ENCODE peak calls at places on chromosomes 6 and 20, in four cellular contexts. J, L, S and N are unnamed samples.

GRCh38 chr6:168711049-168711640 is 270.2 kb downstream of the SMOC2 start:
- DNase-seq in J (no peak), S (peak), L (no peak), N (peak)

GRCh38 chr6:13046084-13046483 is 282.3 kb downstream of the TBC1D7 start:
- DNase-seq in S (no peak), L (no peak), J (no peak), N (no peak)

GRCh38 chr6:159893064-159893463 is 2.3 kb downstream of the MAS1 start:
- DNase-seq in L (no peak), J (no peak), S (no peak), N (no peak)

GRCh38 chr6:3390698-3391097 is 66.2 kb downstream of the SLC22A23 start:
- DNase-seq in J (peak), S (peak), L (peak), N (peak)

GRCh38 chr20:19423097-19423891 is 210.9 kb downstream of the SLC24A3 start:
- DNase-seq in L (no peak), S (no peak), J (no peak), N (no peak)

GRCh38 chr20:60206259-60206658 is 248.0 kb downstream of the CDH26 start:
- DNase-seq in J (no peak), L (no peak), S (peak), N (no peak)

GRCh38 chr20:63580796-63581461 is 6.9 kb upstream of the HELZ2 start:
- DNase-seq in S (peak), J (peak), L (peak), N (no peak)

GRCh38 chr20:22904905-22905304 is 130.2 kb upstream of the SSTR4 start:
- DNase-seq in J (no peak), S (no peak), L (no peak), N (no peak)

GRCh38 chr6:1311400-1312192 is at the start of gene FOXQ1:
- DNase-seq in J (no peak), S (no peak), L (peak), N (no peak)

GRCh38 chr6:286681-287499 is 5.4 kb upstream of the DUSP22 start:
- DNase-seq in S (no peak), J (no peak), L (no peak), N (peak)

GRCh38 chr20:36445847-36446246 is 95.5 kb upstream of the MYL9 start:
- DNase-seq in L (no peak), J (no peak), S (no peak), N (no peak)

GRCh38 chr20:64035066-64035932 is 683 bp upstream of the C20orf204 start:
- DNase-seq in S (no peak), J (no peak), L (no peak), N (no peak)

GRCh38 chr6:39003488-39003887 is 45.1 kb upstream of the GLP1R start:
- DNase-seq in S (no peak), L (no peak), J (no peak), N (no peak)

GRCh38 chr20:43095034-43095433 is 94.7 kb downstream of the PTPRT start:
- DNase-seq in L (peak), S (no peak), J (no peak), N (no peak)

GRCh38 chr20:22402990-22403859 is 181.1 kb downstream of the FOXA2 start:
- DNase-seq in S (peak), L (peak), J (no peak), N (no peak)

GRCh38 chr20:60086936-60087562 is 128.8 kb downstream of the CDH26 start:
- DNase-seq in J (no peak), S (no peak), L (no peak), N (no peak)

GRCh38 chr6:77457720-77458349 is 5.5 kb downstream of the HTR1B start:
- DNase-seq in L (no peak), S (peak), J (no peak), N (peak)

GRCh38 chr20:7362601-7363000 is 577.7 kb downstream of the HAO1 start:
- DNase-seq in S (no peak), L (no peak), J (no peak), N (no peak)

GRCh38 chr6:39599996-39600395 is 125.2 kb downstream of the KIF6 start:
- DNase-seq in L (no peak), S (no peak), J (no peak), N (no peak)

GRCh38 chr6:155943635-155944034 is 488.0 kb upstream of the NOX3 start:
- DNase-seq in S (no peak), J (no peak), L (no peak), N (no peak)

GRCh38 chr6:149264629-149265028 is 52.9 kb upstream of the TAB2 start:
- DNase-seq in L (no peak), S (no peak), J (no peak), N (no peak)

GRCh38 chr6:30826961-30827342 is 57.4 kb upstream of the DDR1 start:
- DNase-seq in J (no peak), L (peak), S (no peak), N (no peak)

GRCh38 chr6:116511424-116512131 is at the start of gene CALHM5:
- DNase-seq in S (peak), J (no peak), L (peak), N (peak)

GRCh38 chr6:123808556-123808955 is 4.9 kb downstream of the NKAIN2 start:
- DNase-seq in L (no peak), S (no peak), J (no peak), N (no peak)

GRCh38 chr20:2390971-2391675 is 10.4 kb downstream of the TGM6 start:
- DNase-seq in S (no peak), J (no peak), L (no peak), N (no peak)

GRCh38 chr6:109853426-109853825 is 124.7 kb upstream of the GPR6 start:
- DNase-seq in J (no peak), S (no peak), L (no peak), N (no peak)

GRCh38 chr20:51631011-51631950 is 88.8 kb upstream of the NFATC2 start:
- DNase-seq in L (peak), S (peak), J (no peak), N (peak)

GRCh38 chr6:5671162-5671561 is 335.6 kb downstream of the NRN1 start:
- DNase-seq in J (no peak), S (peak), L (no peak), N (peak)

GRCh38 chr6:82205793-82206425 is 41.6 kb downstream of the IBTK start:
- DNase-seq in S (peak), J (no peak), L (no peak), N (no peak)

GRCh38 chr6:395432-396125 is 4.0 kb downstream of the IRF4 start:
- DNase-seq in S (no peak), L (no peak), J (no peak), N (no peak)

GRCh38 chr6:21597706-21598273 is 4.2 kb downstream of the SOX4 start:
- DNase-seq in J (no peak), S (peak), L (no peak), N (no peak)

DNA sequence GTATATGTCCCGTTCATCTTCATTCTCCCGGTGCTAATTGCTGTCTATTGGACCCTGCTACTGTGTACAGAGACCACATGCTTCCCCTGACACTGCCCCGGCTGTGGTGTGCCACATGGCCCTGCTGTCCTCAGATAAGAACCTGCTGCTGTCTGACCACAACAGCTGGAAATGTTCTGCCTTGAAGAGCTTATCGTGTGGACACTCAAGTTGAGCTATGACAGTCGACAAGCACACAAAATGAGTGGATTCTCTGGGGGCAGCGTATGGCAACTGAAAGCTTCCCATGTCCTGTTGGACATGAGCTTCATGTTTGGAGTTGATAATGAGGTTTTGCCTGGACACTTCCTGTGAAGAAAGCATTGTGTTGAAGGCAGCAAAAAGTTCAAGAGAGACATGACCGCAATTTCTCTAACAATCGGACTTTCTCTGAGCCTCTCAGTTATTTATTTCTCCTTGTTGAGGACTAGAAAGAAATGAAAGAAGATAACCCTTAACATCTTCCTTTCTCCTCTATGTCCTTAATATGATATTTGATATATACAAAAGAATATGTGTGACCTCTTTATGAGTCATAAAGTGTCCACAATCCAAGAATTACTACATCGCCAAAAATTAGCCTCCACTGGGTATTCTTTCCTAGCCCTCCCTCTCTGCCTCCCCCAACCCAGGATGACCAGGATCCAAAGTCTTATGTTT is 187.1 kb upstream of the TCF21 start:
- DNase-seq in S (peak), L (no peak), J (no peak), N (no peak)
- H3K4me3 ChIP-seq in S (no peak), L (no peak), J (no peak), N (no peak)

DNA sequence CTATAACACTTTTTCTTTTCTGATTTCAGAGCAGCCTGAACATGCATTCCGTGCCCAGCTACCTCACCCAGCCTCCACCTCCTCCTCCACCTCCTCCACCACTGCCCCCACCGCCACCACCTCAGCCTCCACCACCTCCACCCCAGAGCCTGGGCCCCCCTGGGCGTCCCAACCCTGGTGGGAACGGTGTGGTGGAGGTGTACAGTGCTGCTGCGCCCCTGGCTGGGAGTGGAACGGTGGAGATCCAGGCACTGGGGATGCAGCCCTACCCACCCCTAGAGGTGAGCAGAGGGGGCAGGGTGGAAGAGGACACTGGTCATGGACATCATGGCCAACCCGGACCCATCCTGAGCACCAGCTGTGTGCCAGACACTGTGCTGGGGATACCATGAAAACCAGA is 21.3 kb downstream of the ZNF341 start:
- DNase-seq in J (no peak), S (no peak), L (no peak), N (no peak)
- H3K4me3 ChIP-seq in J (no peak), S (no peak), L (no peak), N (no peak)

DNA sequence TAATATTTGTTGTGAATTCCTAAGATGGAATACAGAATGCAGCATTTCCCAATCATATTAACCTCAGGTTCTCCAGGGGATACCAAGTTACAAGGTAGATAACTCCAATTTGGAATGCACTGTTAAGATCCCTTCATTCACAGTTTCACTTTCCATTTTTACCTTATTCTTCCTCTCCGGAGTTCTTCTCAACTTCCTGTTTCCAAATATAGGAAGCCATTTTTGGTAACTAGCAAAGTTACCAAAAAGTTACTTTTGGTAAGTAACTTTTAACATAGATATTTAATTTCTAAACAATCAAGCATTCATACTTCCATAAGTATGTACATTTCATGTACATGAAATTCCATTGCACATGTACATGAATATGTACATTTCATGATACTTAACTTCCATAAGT is 63.5 kb upstream of the PHACTR2 start:
- DNase-seq in J (no peak), S (no peak), L (no peak), N (no peak)
- H3K4me3 ChIP-seq in J (no peak), S (no peak), L (no peak), N (no peak)

GRCh38 chr6:55040102-55040848 is 134.0 kb upstream of the HCRTR2 start:
- DNase-seq in L (peak), S (peak), J (no peak), N (no peak)
- H3K4me3 ChIP-seq in L (no peak), S (no peak), J (no peak), N (no peak)

GRCh38 chr6:138107752-138108592 is 753 bp upstream of the PERP start:
- DNase-seq in J (no peak), S (no peak), L (peak), N (no peak)

GRCh38 chr6:138107078-138107751 is at the start of gene PERP:
- DNase-seq in S (peak), J (peak), L (peak), N (peak)

GRCh38 chr6:138106665-138107077 is 548 bp downstream of the PERP start:
- DNase-seq in S (no peak), L (no peak), J (no peak), N (no peak)

GRCh38 chr6:138110229-138110628 is 3.0 kb upstream of the PERP start:
- DNase-seq in J (no peak), L (peak), S (no peak), N (no peak)

GRCh38 chr6:138109042-138109997 is 2.1 kb upstream of the PERP start:
- DNase-seq in L (peak), J (peak), S (peak), N (peak)
- H3K4me3 ChIP-seq in L (no peak), J (no peak), S (no peak), N (no peak)

DNA sequence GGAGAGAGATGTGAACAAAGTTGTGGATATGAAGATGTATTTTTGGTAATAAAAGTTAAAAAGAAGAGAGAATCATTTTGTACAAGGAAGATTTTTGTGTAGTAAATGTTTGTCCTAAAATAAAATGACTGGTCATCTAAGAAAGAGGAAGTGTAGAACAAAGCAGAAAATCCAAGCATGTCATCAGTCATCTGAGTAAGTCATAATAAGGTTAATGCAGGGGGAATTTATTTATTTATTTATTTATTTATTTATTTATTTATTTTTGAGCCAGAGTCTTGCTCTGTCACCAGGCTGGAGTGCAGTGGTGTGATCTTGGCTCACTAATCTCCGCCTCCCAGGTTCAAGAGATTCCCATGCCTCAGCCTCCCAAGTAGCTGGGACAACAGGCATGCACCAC is 15.7 kb upstream of the CGA start:
- DNase-seq in L (no peak), S (no peak), J (no peak), N (no peak)
- H3K4me3 ChIP-seq in L (no peak), S (no peak), J (no peak), N (no peak)

GRCh38 chr6:35728663-35729348 is 8.0 kb upstream of the ARMC12 start:
- DNase-seq in J (peak), L (no peak), S (no peak), N (no peak)
- H3K4me3 ChIP-seq in J (peak), L (peak), S (no peak), N (peak)